ENCODE peak calls at places on chromosomes 7 and 10, in five cellular contexts. M, Z, D, Y and X are unnamed samples.

GRCh38 chr10:102300289-102300843 is 55.0 kb downstream of the GBF1 start:
- DNase-seq in M (no peak), Z (no peak), D (peak), Y (peak), X (no peak)

GRCh38 chr10:34721201-34721840 is 93.8 kb downstream of the PARD3 start:
- DNase-seq in M (no peak), Z (no peak), D (peak), Y (peak), X (no peak)

GRCh38 chr10:43978091-43978490 is 329.4 kb upstream of the ZNF32 start:
- DNase-seq in M (no peak), Z (no peak), D (no peak), Y (no peak), X (no peak)

GRCh38 chr7:136868496-136869005 is at the start of gene CHRM2:
- DNase-seq in M (no peak), Z (no peak), D (peak), Y (peak), X (no peak)

GRCh38 chr10:76179806-76180205 is 748.4 kb downstream of the LRMDA start:
- DNase-seq in M (no peak), Z (no peak), D (no peak), Y (no peak), X (no peak)

GRCh38 chr7:31958216-31958615 is 112.0 kb downstream of the PDE1C start:
- DNase-seq in M (no peak), Z (no peak), D (peak), Y (peak), X (no peak)

GRCh38 chr7:156842740-156843140 is 50.2 kb downstream of the LMBR1 start:
- DNase-seq in M (no peak), Z (peak), D (no peak), Y (no peak), X (no peak)

GRCh38 chr7:76356823-76357222 is 2.0 kb downstream of the YWHAG start:
- DNase-seq in M (no peak), Z (peak), D (no peak), Y (peak), X (no peak)

GRCh38 chr7:82443044-82443800 is at the start of gene CACNA2D1:
- DNase-seq in M (no peak), Z (peak), D (no peak), Y (peak), X (no peak)

GRCh38 chr10:3186365-3186764 is 13.8 kb upstream of the PITRM1 start:
- DNase-seq in M (peak), Z (no peak), D (no peak), Y (no peak), X (no peak)

GRCh38 chr10:132942740-132943554 is 577 bp upstream of the CFAP46 start:
- DNase-seq in M (no peak), Z (no peak), D (peak), Y (no peak), X (no peak)

GRCh38 chr10:73262105-73262730 is 9.8 kb upstream of the MRPS16 start:
- DNase-seq in M (no peak), Z (peak), D (peak), Y (peak), X (no peak)

GRCh38 chr10:5534051-5534821 is 9.5 kb downstream of the CALML3 start:
- DNase-seq in M (no peak), Z (no peak), D (no peak), Y (no peak), X (no peak)

GRCh38 chr7:144384555-144385245 is 18.8 kb downstream of the NOBOX start:
- DNase-seq in M (no peak), Z (no peak), D (peak), Y (no peak), X (no peak)

GRCh38 chr7:69517985-69518731 is 80.1 kb upstream of the AUTS2 start:
- DNase-seq in M (no peak), Z (no peak), D (no peak), Y (no peak), X (no peak)

GRCh38 chr10:80202934-80203834 is 2.2 kb downstream of the ANXA11 start:
- DNase-seq in M (peak), Z (peak), D (peak), Y (peak), X (peak)

GRCh38 chr7:155587486-155587885 is 41.1 kb upstream of the CNPY1 start:
- DNase-seq in M (no peak), Z (no peak), D (no peak), Y (no peak), X (no peak)

GRCh38 chr10:44046605-44047004 is 338.3 kb downstream of the CXCL12 start:
- DNase-seq in M (no peak), Z (no peak), D (peak), Y (peak), X (no peak)

GRCh38 chr7:158375034-158375433 is 212.6 kb downstream of the PTPRN2 start:
- DNase-seq in M (no peak), Z (no peak), D (no peak), Y (no peak), X (no peak)

GRCh38 chr10:98444314-98445006 is 2.3 kb downstream of the HPS1 start:
- DNase-seq in M (no peak), Z (peak), D (no peak), Y (no peak), X (no peak)

GRCh38 chr7:39085590-39086049 is 107.9 kb downstream of the POU6F2 start:
- DNase-seq in M (no peak), Z (no peak), D (peak), Y (no peak), X (no peak)